ENCODE peak calls at places on chromosomes 1 and 21, in five cellular contexts. One of them, this sample, is unnamed.

GRCh38 chr1:8097077-8097799 is 71.1 kb upstream of the ERRFI1 start:
- DNase-seq in transverse colon: peak
- DNase-seq in adrenal gland: no peak
- DNase-seq in suprapubic skin: no peak
- DNase-seq in AG04450: no peak
- DNase-seq in this sample: peak

GRCh38 chr21:39012314-39013230 is 170.7 kb downstream of the PSMG1 start:
- DNase-seq in transverse colon: no peak
- DNase-seq in adrenal gland: no peak
- DNase-seq in suprapubic skin: no peak
- DNase-seq in AG04450: no peak
- DNase-seq in this sample: no peak

GRCh38 chr21:39673163-39673562 is 60.4 kb downstream of the B3GALT5 start:
- DNase-seq in transverse colon: no peak
- DNase-seq in adrenal gland: no peak
- DNase-seq in suprapubic skin: no peak
- DNase-seq in AG04450: no peak
- DNase-seq in this sample: no peak

GRCh38 chr1:94110946-94111740 is 9.8 kb downstream of the ABCA4 start:
- DNase-seq in transverse colon: no peak
- DNase-seq in adrenal gland: no peak
- DNase-seq in suprapubic skin: no peak
- DNase-seq in AG04450: no peak
- DNase-seq in this sample: no peak

GRCh38 chr1:3775498-3776230 is 3.1 kb downstream of the SMIM1 start:
- DNase-seq in transverse colon: peak
- DNase-seq in adrenal gland: peak
- DNase-seq in suprapubic skin: peak
- DNase-seq in AG04450: peak
- DNase-seq in this sample: peak

GRCh38 chr1:15167386-15167785 is 13.8 kb downstream of the TMEM51 start:
- DNase-seq in transverse colon: no peak
- DNase-seq in adrenal gland: no peak
- DNase-seq in suprapubic skin: no peak
- DNase-seq in AG04450: peak
- DNase-seq in this sample: peak

GRCh38 chr1:160127865-160128523 is 12.4 kb downstream of the ATP1A2 start:
- DNase-seq in transverse colon: no peak
- DNase-seq in adrenal gland: peak
- DNase-seq in suprapubic skin: no peak
- DNase-seq in AG04450: no peak
- DNase-seq in this sample: peak

GRCh38 chr1:17535300-17535937 is 4.1 kb upstream of the ARHGEF10L start:
- DNase-seq in transverse colon: no peak
- DNase-seq in adrenal gland: no peak
- DNase-seq in suprapubic skin: no peak
- DNase-seq in AG04450: no peak
- DNase-seq in this sample: no peak

GRCh38 chr1:186643600-186643999 is 36.6 kb downstream of the PTGS2 start:
- DNase-seq in transverse colon: no peak
- DNase-seq in adrenal gland: no peak
- DNase-seq in suprapubic skin: no peak
- DNase-seq in AG04450: no peak
- DNase-seq in this sample: peak

GRCh38 chr1:203089001-203089650 is 3.3 kb upstream of the MYOG start:
- DNase-seq in transverse colon: no peak
- DNase-seq in adrenal gland: no peak
- DNase-seq in suprapubic skin: peak
- DNase-seq in AG04450: no peak
- DNase-seq in this sample: no peak

GRCh38 chr1:6157528-6158174 is 22.5 kb downstream of the CHD5 start:
- DNase-seq in transverse colon: peak
- DNase-seq in adrenal gland: no peak
- DNase-seq in suprapubic skin: no peak
- DNase-seq in AG04450: no peak
- DNase-seq in this sample: peak

GRCh38 chr1:2942410-2942809 is 78.9 kb upstream of the ACTRT2 start:
- DNase-seq in transverse colon: no peak
- DNase-seq in adrenal gland: no peak
- DNase-seq in suprapubic skin: no peak
- DNase-seq in AG04450: no peak
- DNase-seq in this sample: no peak

GRCh38 chr1:204191481-204191880 is 4.8 kb downstream of the KISS1 start:
- DNase-seq in transverse colon: no peak
- DNase-seq in adrenal gland: no peak
- DNase-seq in suprapubic skin: no peak
- DNase-seq in AG04450: no peak
- DNase-seq in this sample: no peak

GRCh38 chr1:182680901-182681300 is 3.5 kb downstream of the RGS8 start:
- DNase-seq in transverse colon: no peak
- DNase-seq in adrenal gland: no peak
- DNase-seq in suprapubic skin: no peak
- DNase-seq in AG04450: no peak
- DNase-seq in this sample: no peak

GRCh38 chr1:54230507-54231339 is 30.8 kb downstream of the MRPL37 start:
- DNase-seq in transverse colon: no peak
- DNase-seq in adrenal gland: no peak
- DNase-seq in suprapubic skin: no peak
- DNase-seq in AG04450: no peak
- DNase-seq in this sample: no peak

GRCh38 chr1:88302843-88303486 is 381.1 kb upstream of the PKN2 start:
- DNase-seq in transverse colon: no peak
- DNase-seq in adrenal gland: peak
- DNase-seq in suprapubic skin: no peak
- DNase-seq in AG04450: peak
- DNase-seq in this sample: peak

GRCh38 chr1:188769181-188769580 is 1708.5 kb downstream of the BRINP3 start:
- DNase-seq in transverse colon: no peak
- DNase-seq in adrenal gland: no peak
- DNase-seq in suprapubic skin: no peak
- DNase-seq in AG04450: no peak
- DNase-seq in this sample: no peak

GRCh38 chr1:118992868-118993711 is 4.9 kb upstream of the TBX15 start:
- DNase-seq in transverse colon: no peak
- DNase-seq in adrenal gland: no peak
- DNase-seq in suprapubic skin: no peak
- DNase-seq in AG04450: no peak
- DNase-seq in this sample: no peak

GRCh38 chr1:192512426-192513125 is 63.0 kb upstream of the RGS1 start:
- DNase-seq in transverse colon: peak
- DNase-seq in adrenal gland: peak
- DNase-seq in suprapubic skin: no peak
- DNase-seq in AG04450: no peak
- DNase-seq in this sample: no peak

GRCh38 chr1:242828828-242829227 is 304.3 kb upstream of the PLD5 start:
- DNase-seq in transverse colon: no peak
- DNase-seq in adrenal gland: no peak
- DNase-seq in suprapubic skin: no peak
- DNase-seq in AG04450: no peak
- DNase-seq in this sample: no peak

GRCh38 chr1:161351482-161351881 is 16.2 kb downstream of the CFAP126 start:
- DNase-seq in transverse colon: no peak
- DNase-seq in adrenal gland: no peak
- DNase-seq in suprapubic skin: no peak
- DNase-seq in AG04450: no peak
- DNase-seq in this sample: no peak

GRCh38 chr1:164805399-164805798 is 246.4 kb downstream of the PBX1 start:
- DNase-seq in transverse colon: no peak
- DNase-seq in adrenal gland: no peak
- DNase-seq in suprapubic skin: no peak
- DNase-seq in AG04450: no peak
- DNase-seq in this sample: peak

GRCh38 chr1:209319549-209319948 is 264.0 kb upstream of the CAMK1G start:
- DNase-seq in transverse colon: no peak
- DNase-seq in adrenal gland: no peak
- DNase-seq in suprapubic skin: no peak
- DNase-seq in AG04450: no peak
- DNase-seq in this sample: peak

GRCh38 chr21:34707876-34708325 is 39.1 kb downstream of the CLIC6 start:
- DNase-seq in transverse colon: no peak
- DNase-seq in adrenal gland: no peak
- DNase-seq in suprapubic skin: no peak
- DNase-seq in AG04450: no peak
- DNase-seq in this sample: no peak

GRCh38 chr1:175701590-175701989 is 41.8 kb downstream of the TNR start:
- DNase-seq in transverse colon: no peak
- DNase-seq in adrenal gland: no peak
- DNase-seq in suprapubic skin: no peak
- DNase-seq in AG04450: no peak
- DNase-seq in this sample: no peak

GRCh38 chr1:27193194-27193593 is 38.3 kb upstream of the SLC9A1 start:
- DNase-seq in transverse colon: no peak
- DNase-seq in adrenal gland: no peak
- DNase-seq in suprapubic skin: no peak
- DNase-seq in AG04450: no peak
- DNase-seq in this sample: no peak
- H3K27ac ChIP-seq in transverse colon: peak
- H3K27ac ChIP-seq in adrenal gland: no peak
- H3K27ac ChIP-seq in suprapubic skin: no peak
- H3K27ac ChIP-seq in AG04450: no peak
- H3K27ac ChIP-seq in this sample: no peak

DNA sequence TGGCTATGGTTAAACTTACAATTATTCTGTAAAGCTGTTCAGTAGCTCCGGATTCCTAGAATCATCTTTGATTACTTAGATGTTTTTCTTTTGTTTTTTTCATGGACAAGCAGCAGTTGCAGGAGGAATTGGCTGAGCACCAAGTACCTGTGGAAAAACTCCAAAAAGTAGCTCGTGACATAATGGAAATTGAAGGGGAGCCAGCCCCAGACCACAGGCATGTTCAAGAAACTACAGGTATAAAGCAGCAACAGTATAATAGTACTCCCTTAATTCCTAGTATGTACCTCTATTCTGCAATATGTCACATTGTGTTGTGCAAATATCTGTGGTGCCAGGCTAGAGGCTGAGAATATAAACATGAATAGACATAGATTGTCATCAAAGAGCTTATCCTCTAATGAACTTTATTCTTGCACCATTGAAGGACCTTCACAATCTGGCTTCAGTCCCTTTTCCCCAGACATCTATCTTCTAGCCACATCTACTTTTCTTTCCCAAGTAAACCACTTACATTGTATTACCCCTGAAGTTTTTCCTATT is 132.3 kb upstream of the BMP8A start:
- DNase-seq in transverse colon: no peak
- DNase-seq in adrenal gland: peak
- DNase-seq in suprapubic skin: no peak
- DNase-seq in AG04450: no peak
- DNase-seq in this sample: no peak
- H3K27ac ChIP-seq in transverse colon: peak
- H3K27ac ChIP-seq in adrenal gland: peak
- H3K27ac ChIP-seq in suprapubic skin: no peak
- H3K27ac ChIP-seq in AG04450: no peak
- H3K27ac ChIP-seq in this sample: no peak

GRCh38 chr21:42760361-42760970 is 107.0 kb downstream of the PDE9A start:
- DNase-seq in transverse colon: no peak
- DNase-seq in adrenal gland: no peak
- DNase-seq in suprapubic skin: no peak
- DNase-seq in AG04450: no peak
- DNase-seq in this sample: no peak
- H3K27ac ChIP-seq in transverse colon: no peak
- H3K27ac ChIP-seq in adrenal gland: no peak
- H3K27ac ChIP-seq in suprapubic skin: no peak
- H3K27ac ChIP-seq in AG04450: no peak
- H3K27ac ChIP-seq in this sample: no peak

GRCh38 chr1:33364578-33364945 is 43.7 kb upstream of the A3GALT2 start:
- DNase-seq in transverse colon: no peak
- DNase-seq in adrenal gland: no peak
- DNase-seq in suprapubic skin: no peak
- DNase-seq in AG04450: no peak
- DNase-seq in this sample: no peak
- H3K27ac ChIP-seq in transverse colon: peak
- H3K27ac ChIP-seq in adrenal gland: peak
- H3K27ac ChIP-seq in suprapubic skin: peak
- H3K27ac ChIP-seq in AG04450: peak
- H3K27ac ChIP-seq in this sample: no peak